ENCODE peak calls at places on chromosomes 16 and 17, in eight cellular contexts. Z, A, O, N, Q, P, I and X are unnamed samples.

GRCh38 chr17:45338023-45338781 is 21.4 kb upstream of the MAP3K14 start:
- DNase-seq in Z (no peak), A (no peak), O (no peak), N (no peak), Q (peak), P (no peak), I (peak), X (peak)

GRCh38 chr17:17666111-17666714 is 15.0 kb upstream of the RAI1 start:
- DNase-seq in Z (peak), A (peak), O (no peak), N (no peak), Q (peak), P (no peak), I (no peak), X (no peak)

GRCh38 chr16:11175850-11176341 is 80.1 kb downstream of the SOCS1 start:
- DNase-seq in Z (no peak), A (no peak), O (no peak), N (no peak), Q (no peak), P (no peak), I (no peak), X (no peak)

GRCh38 chr16:19657831-19658230 is 60.2 kb downstream of the KNOP1 start:
- DNase-seq in Z (no peak), A (no peak), O (no peak), N (no peak), Q (no peak), P (no peak), I (no peak), X (no peak)

GRCh38 chr17:44872131-44872768 is 24.6 kb downstream of the HIGD1B start:
- DNase-seq in Z (no peak), A (no peak), O (no peak), N (no peak), Q (peak), P (peak), I (peak), X (no peak)

GRCh38 chr17:57985675-57985974 is 2.4 kb downstream of the VEZF1 start:
- DNase-seq in Z (no peak), A (no peak), O (no peak), N (no peak), Q (no peak), P (no peak), I (peak), X (no peak)

GRCh38 chr16:85998868-85999729 is 100.1 kb downstream of the IRF8 start:
- DNase-seq in Z (no peak), A (peak), O (no peak), N (peak), Q (no peak), P (no peak), I (no peak), X (no peak)

GRCh38 chr17:17156107-17156506 is 50.0 kb downstream of the PLD6 start:
- DNase-seq in Z (no peak), A (no peak), O (no peak), N (no peak), Q (no peak), P (no peak), I (no peak), X (no peak)

GRCh38 chr17:64653985-64654355 is 8.1 kb downstream of the SMURF2 start:
- DNase-seq in Z (no peak), A (no peak), O (no peak), N (no peak), Q (no peak), P (no peak), I (no peak), X (no peak)

GRCh38 chr17:33241390-33241789 is 51.7 kb downstream of the ASIC2 start:
- DNase-seq in Z (no peak), A (no peak), O (no peak), N (no peak), Q (no peak), P (no peak), I (peak), X (no peak)

GRCh38 chr17:33124871-33125551 is 133.4 kb downstream of the SPACA3 start:
- DNase-seq in Z (no peak), A (no peak), O (no peak), N (no peak), Q (no peak), P (no peak), I (no peak), X (no peak)

GRCh38 chr17:77364381-77364911 is 223.7 kb downstream of the SEC14L1 start:
- DNase-seq in Z (no peak), A (no peak), O (no peak), N (no peak), Q (no peak), P (no peak), I (no peak), X (no peak)

GRCh38 chr17:40284085-40284713 is 3.5 kb upstream of the CDC6 start:
- DNase-seq in Z (no peak), A (no peak), O (no peak), N (no peak), Q (peak), P (no peak), I (peak), X (no peak)

GRCh38 chr16:89545044-89545830 is 15.2 kb upstream of the RPL13 start:
- DNase-seq in Z (peak), A (no peak), O (no peak), N (no peak), Q (no peak), P (no peak), I (no peak), X (no peak)

GRCh38 chr17:57234252-57235092 is 21.9 kb upstream of the MSI2 start:
- DNase-seq in Z (no peak), A (no peak), O (no peak), N (no peak), Q (no peak), P (peak), I (no peak), X (no peak)

GRCh38 chr17:40461774-40462342 is 18.6 kb downstream of the IGFBP4 start:
- DNase-seq in Z (no peak), A (no peak), O (no peak), N (no peak), Q (no peak), P (no peak), I (no peak), X (no peak)

GRCh38 chr17:182164-182751 is 808 bp upstream of the DOC2B start:
- DNase-seq in Z (peak), A (peak), O (no peak), N (no peak), Q (no peak), P (no peak), I (no peak), X (no peak)

GRCh38 chr16:53043986-53044571 is 8.6 kb downstream of the CHD9NB start:
- DNase-seq in Z (peak), A (no peak), O (peak), N (no peak), Q (peak), P (no peak), I (no peak), X (no peak)

GRCh38 chr16:2287916-2288547 is 20.1 kb upstream of the RNPS1 start:
- DNase-seq in Z (no peak), A (no peak), O (no peak), N (no peak), Q (no peak), P (no peak), I (no peak), X (no peak)

GRCh38 chr17:50022463-50023130 is 27.6 kb upstream of the DLX3 start:
- DNase-seq in Z (no peak), A (no peak), O (no peak), N (no peak), Q (no peak), P (no peak), I (no peak), X (peak)

GRCh38 chr17:731943-732787 is at the start of gene TLCD3A:
- DNase-seq in Z (no peak), A (peak), O (peak), N (no peak), Q (peak), P (no peak), I (peak), X (no peak)

DNA sequence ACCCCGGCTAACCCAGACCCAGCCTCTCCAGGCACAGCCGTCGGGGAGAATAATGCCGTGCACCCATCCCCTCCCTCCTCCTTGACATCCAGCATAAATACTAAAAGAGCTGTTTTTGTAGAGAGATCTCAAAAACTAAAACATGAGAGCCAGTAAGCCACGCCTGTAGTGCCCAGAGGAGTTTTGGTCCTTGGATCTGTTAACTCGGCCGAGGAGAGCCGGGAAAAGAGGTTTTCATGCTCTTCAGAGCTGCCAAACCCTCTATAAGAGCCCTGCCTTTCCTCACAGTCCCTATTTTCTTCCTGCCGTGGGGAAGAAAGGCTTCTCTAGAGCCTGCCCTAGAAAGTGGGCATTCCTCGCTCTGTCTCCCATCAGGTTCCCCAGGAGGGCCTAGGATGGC is 30.2 kb upstream of the NAT9 start:
- DNase-seq in Z (no peak), A (no peak), O (no peak), N (no peak), Q (no peak), P (no peak), I (no peak), X (no peak)
- TF ChIP-seq POLR2A in Z (no peak), A (no peak), O (no peak), N (no peak), Q (no peak), P (no peak), I (no peak), X (no peak)

DNA sequence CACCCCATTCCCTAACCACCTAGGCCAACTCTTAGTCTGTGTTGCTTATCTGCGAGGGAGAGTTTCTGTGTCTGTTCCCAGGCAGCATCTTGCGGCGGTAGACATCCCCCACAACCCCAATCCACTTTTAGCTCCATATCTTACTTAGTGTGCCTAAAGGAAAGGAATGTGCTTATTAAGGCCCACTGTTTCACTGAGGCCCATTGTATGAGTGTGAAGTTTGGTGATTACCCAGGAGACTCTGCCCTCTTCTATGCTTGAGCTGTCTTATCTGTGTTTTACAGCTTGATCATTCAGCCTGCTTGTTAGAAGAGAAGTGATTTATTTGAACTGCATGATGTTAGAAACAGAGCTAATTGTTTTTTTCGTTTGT is 10.3 kb upstream of the MLYCD start:
- DNase-seq in Z (no peak), A (no peak), O (no peak), N (no peak), Q (no peak), P (no peak), I (no peak), X (no peak)
- TF ChIP-seq POLR2AphosphoS5 in Z (no peak), A (no peak), O (no peak), N (no peak), Q (no peak), P (no peak), I (no peak), X (no peak)

GRCh38 chr16:67521095-67521804 is 7.4 kb upstream of the RIPOR1 start:
- DNase-seq in Z (peak), A (peak), O (peak), N (peak), Q (peak), P (peak), I (peak), X (peak)
- TF ChIP-seq POLR2A in Z (no peak), A (no peak), O (peak), N (no peak), Q (peak), P (no peak), I (peak), X (no peak)

DNA sequence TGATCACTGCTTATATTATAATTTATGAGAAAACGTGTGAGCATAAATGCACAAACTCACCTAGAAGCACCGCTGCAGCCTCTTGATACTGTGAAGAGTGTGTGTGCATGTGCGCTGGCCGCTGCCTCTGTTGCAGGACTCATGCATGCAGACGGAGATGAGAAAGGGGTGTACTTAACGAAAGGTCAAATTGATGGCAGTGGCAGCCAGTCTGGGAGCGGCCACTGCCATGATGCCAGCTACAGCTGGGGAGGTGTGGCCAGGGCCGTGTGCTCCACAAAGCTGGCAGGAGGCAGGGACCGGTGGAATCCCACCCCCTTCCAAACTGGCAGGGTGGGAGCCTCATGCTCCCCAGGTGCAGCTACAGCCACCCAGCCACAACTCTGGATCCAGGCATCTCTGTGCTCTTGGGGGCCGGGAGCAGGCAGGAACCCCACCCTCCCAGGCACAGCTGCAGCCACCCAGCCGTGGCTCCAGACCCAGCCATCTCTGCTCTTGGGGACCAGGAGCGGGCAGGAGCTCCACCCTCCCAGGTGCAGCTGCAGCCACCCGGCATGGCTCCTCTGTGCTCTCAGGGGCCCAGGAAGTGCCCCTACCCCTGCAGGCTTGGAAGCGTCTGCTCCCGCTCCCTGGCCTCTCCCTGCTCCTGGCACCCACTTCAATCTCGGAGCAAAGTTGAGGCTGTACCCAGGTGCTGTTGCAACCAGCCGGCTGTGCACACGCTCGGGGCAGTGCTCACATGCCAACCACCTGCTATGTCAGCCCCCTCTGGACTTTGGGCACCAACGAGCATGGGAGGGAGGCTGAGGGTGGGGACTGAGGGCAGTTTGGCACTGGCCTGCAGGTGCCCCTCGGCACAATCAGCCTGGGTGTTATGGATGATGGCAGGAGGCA is 77.5 kb upstream of the CHMP6 start:
- DNase-seq in Z (no peak), A (no peak), O (no peak), N (no peak), Q (no peak), P (no peak), I (no peak), X (no peak)
- TF ChIP-seq POLR2AphosphoS5 in Z (no peak), A (no peak), O (no peak), N (no peak), Q (no peak), P (no peak), I (no peak), X (no peak)

GRCh38 chr17:63423251-63423950 is 22.7 kb downstream of the CYB561 start:
- DNase-seq in Z (no peak), A (no peak), O (no peak), N (no peak), Q (no peak), P (no peak), I (peak), X (peak)
- TF ChIP-seq POLR2A in Z (no peak), A (no peak), O (no peak), N (no peak), Q (no peak), P (no peak), I (no peak), X (no peak)

GRCh38 chr16:65068151-65068740 is 53.6 kb downstream of the CDH11 start:
- DNase-seq in Z (no peak), A (no peak), O (no peak), N (no peak), Q (no peak), P (peak), I (no peak), X (no peak)

GRCh38 chr16:65071371-65072311 is 50.2 kb downstream of the CDH11 start:
- DNase-seq in Z (no peak), A (no peak), O (no peak), N (no peak), Q (peak), P (peak), I (peak), X (no peak)

GRCh38 chr16:65069090-65069489 is 52.8 kb downstream of the CDH11 start:
- DNase-seq in Z (no peak), A (no peak), O (no peak), N (no peak), Q (no peak), P (no peak), I (peak), X (no peak)

GRCh38 chr16:65069766-65070165 is 52.1 kb downstream of the CDH11 start:
- DNase-seq in Z (no peak), A (no peak), O (no peak), N (no peak), Q (no peak), P (peak), I (no peak), X (no peak)

GRCh38 chr16:65070831-65071230 is 51.0 kb downstream of the CDH11 start:
- DNase-seq in Z (peak), A (peak), O (no peak), N (no peak), Q (peak), P (peak), I (peak), X (no peak)
- TF ChIP-seq POLR2AphosphoS5 in Z (no peak), A (peak), O (no peak), N (no peak), Q (peak), P (peak), I (no peak), X (peak)

GRCh38 chr16:87492721-87493554 is at the start of gene ZCCHC14:
- DNase-seq in Z (peak), A (peak), O (peak), N (peak), Q (peak), P (peak), I (peak), X (peak)
- TF ChIP-seq POLR2A in Z (peak), A (no peak), O (no peak), N (peak), Q (peak), P (no peak), I (peak), X (peak)

GRCh38 chr16:79185681-79186080 is 414.9 kb downstream of the MAF start:
- DNase-seq in Z (no peak), A (no peak), O (no peak), N (no peak), Q (no peak), P (no peak), I (no peak), X (no peak)

GRCh38 chr16:79182618-79183017 is 417.9 kb downstream of the MAF start:
- DNase-seq in Z (no peak), A (no peak), O (no peak), N (no peak), Q (no peak), P (no peak), I (no peak), X (no peak)

GRCh38 chr16:79186196-79186595 is 414.3 kb downstream of the MAF start:
- DNase-seq in Z (no peak), A (no peak), O (no peak), N (no peak), Q (no peak), P (no peak), I (no peak), X (no peak)

GRCh38 chr16:79183571-79183970 is 417.0 kb downstream of the MAF start:
- DNase-seq in Z (no peak), A (no peak), O (no peak), N (no peak), Q (no peak), P (no peak), I (no peak), X (no peak)

GRCh38 chr16:79184464-79184863 is 416.1 kb downstream of the MAF start:
- DNase-seq in Z (no peak), A (no peak), O (no peak), N (no peak), Q (no peak), P (no peak), I (no peak), X (no peak)
- TF ChIP-seq POLR2AphosphoS5 in Z (no peak), A (no peak), O (no peak), N (no peak), Q (no peak), P (no peak), I (no peak), X (no peak)